ENCODE peak calls at places on chromosome 1, in six cellular contexts. N is heart left ventricle; O is endodermal cell; K is CD8-positive, alpha-beta T cell; J is neural progenitor cell; U is ovary. Y is an unnamed sample. For H3K9me3 and H3K4me1, the result is how much of the 10 kb centered on the place peaks cover.

GRCh38 chr1:232110281-232111090 is 483.9 kb downstream of the DISC1 start:
- DNase-seq in N (no peak), O (peak), K (no peak), J (peak), U (no peak), Y (no peak)

GRCh38 chr1:60367522-60367921 is 294.0 kb upstream of the C1orf87 start:
- DNase-seq in N (no peak), O (peak), K (no peak), J (peak), U (no peak), Y (no peak)

GRCh38 chr1:185961664-185962063 is 227.5 kb downstream of the HMCN1 start:
- DNase-seq in N (no peak), O (no peak), K (no peak), J (no peak), U (no peak), Y (no peak)

GRCh38 chr1:36207339-36207738 is 16.9 kb upstream of the THRAP3 start:
- DNase-seq in N (peak), O (peak), K (no peak), J (no peak), U (peak), Y (peak)

GRCh38 chr1:91929246-91929645 is 20.0 kb upstream of the BRDT start:
- DNase-seq in N (no peak), O (peak), K (no peak), J (peak), U (no peak), Y (no peak)

GRCh38 chr1:81125672-81126071 is 675.1 kb upstream of the ADGRL2 start:
- DNase-seq in N (no peak), O (no peak), K (no peak), J (no peak), U (no peak), Y (no peak)

GRCh38 chr1:35345439-35345981 is 77.0 kb downstream of the ZMYM4 start:
- DNase-seq in N (no peak), O (peak), K (no peak), J (no peak), U (no peak), Y (no peak)

GRCh38 chr1:43565600-43566360 is 35.1 kb downstream of the PTPRF start:
- DNase-seq in N (peak), O (peak), K (peak), J (peak), U (peak), Y (no peak)

GRCh38 chr1:173241528-173242347 is 34.6 kb upstream of the TNFSF4 start:
- DNase-seq in N (no peak), O (no peak), K (no peak), J (no peak), U (no peak), Y (no peak)

GRCh38 chr1:229035748-229036082 is 235.2 kb upstream of the RAB4A start:
- DNase-seq in N (no peak), O (no peak), K (no peak), J (no peak), U (no peak), Y (no peak)

GRCh38 chr1:229037806-229038405 is 233.0 kb upstream of the RAB4A start:
- DNase-seq in N (no peak), O (no peak), K (peak), J (peak), U (no peak), Y (no peak)

GRCh38 chr1:229033480-229033879 is 237.4 kb upstream of the RAB4A start:
- DNase-seq in N (no peak), O (no peak), K (no peak), J (no peak), U (no peak), Y (no peak)

GRCh38 chr1:229034246-229034645 is 236.7 kb upstream of the RAB4A start:
- DNase-seq in N (no peak), O (no peak), K (no peak), J (no peak), U (no peak), Y (no peak)

DNA sequence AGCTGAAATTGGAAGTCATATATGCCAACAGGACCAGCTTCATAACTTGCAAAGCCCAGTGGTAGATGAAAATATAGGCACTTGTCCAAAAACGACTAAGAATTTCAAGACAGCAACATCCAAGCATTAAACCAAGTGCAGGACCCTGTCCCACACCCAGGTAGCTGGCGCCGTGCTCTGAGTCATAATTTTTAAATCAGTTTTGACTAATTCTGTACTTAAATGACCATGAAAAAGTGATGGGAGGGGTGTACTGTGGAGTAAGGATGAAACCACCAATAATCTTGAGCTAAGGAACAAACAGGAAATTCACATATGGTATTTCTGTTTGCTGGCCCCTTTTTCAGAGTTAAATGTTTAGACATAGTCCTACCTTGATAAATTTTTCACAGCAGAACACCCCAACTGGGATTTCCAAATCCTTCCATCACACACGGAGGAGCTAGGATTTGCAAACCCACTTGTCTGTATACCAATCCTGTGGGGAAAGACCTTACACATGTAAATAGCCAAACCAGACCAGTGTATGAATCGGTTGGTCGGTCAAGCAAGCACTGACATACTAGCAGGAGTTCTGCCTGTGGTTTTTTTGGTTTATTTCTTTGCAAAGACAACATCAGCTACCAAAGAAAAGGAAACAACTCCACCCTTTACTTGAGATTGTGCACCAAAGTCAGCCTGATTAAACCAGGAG is 235.7 kb upstream of the RAB4A start:
- DNase-seq in N (no peak), O (no peak), K (peak), J (no peak), U (no peak), Y (no peak)
- H3K9me3 ChIP-seq in N (under half), O (under half), K (under half), J (under half), U (under half), Y (under half)

GRCh38 chr1:94907161-94907560 is 19.7 kb downstream of the CNN3 start:
- DNase-seq in N (no peak), O (no peak), K (no peak), J (no peak), U (no peak), Y (no peak)
- H3K4me1 ChIP-seq in N (under half), O (under half), K (under half), J (under half), U (under half), Y (half or more)

GRCh38 chr1:108831225-108831624 is 25.7 kb downstream of the AKNAD1 start:
- DNase-seq in N (no peak), O (no peak), K (no peak), J (no peak), U (no peak), Y (no peak)
- H3K4me3 ChIP-seq in N (no peak), O (no peak), K (no peak), J (no peak), U (no peak), Y (no peak)

GRCh38 chr1:46784666-46785065 is 14.2 kb upstream of the CYP4B1 start:
- DNase-seq in N (no peak), O (no peak), K (no peak), J (peak), U (no peak), Y (no peak)
- H3K9me3 ChIP-seq in N (under half), O (half or more), K (under half), J (under half), U (under half), Y (under half)

DNA sequence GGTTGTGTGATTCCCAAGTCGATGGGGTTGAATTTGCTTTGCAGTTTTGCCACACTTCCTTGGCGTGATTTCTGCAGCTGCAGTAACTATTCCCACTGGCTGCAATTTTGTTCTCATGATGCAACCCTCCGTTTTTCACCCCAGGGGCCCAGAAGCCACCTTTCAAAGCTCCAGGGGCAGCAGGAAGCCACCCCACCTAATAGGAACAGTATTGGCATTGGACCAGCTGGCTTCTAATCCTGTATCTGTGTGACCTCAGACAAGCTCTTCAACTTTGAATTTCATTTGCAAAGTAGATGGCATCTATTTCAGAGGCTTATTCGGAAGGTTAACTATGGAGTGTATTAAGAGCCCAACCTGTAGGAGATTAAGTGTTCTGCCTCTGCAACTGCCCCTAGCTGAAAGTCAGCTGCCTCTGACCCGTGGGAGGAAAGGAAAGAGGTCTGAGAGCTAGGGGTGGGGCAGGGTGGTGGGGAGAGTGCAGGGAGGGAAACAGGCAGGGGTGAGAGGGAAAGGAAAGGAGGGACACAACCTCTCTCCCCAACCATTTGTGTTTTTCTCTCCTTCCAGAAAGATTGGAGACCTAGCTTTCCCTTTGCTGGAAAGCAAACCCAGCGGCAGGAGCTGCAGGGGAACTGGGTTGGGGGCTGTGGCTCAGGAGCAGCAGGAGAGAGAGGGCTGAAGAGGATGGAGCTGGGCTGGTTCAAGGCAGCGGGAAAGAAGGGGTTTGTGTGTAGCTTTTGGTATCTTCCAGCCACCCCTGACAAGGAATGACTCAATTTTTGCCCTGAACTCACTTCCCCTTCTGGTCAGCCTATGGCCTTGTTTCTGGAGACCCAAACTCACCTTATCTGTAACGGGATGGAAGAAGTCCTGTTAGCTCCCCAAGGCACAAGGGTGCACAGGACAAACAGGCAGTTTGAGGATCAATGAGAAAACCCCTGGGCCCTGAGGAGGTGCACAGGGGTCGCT is 12.9 kb downstream of the C1orf115 start:
- DNase-seq in N (no peak), O (no peak), K (no peak), J (no peak), U (no peak), Y (no peak)
- H3K4me1 ChIP-seq in N (under half), O (under half), K (under half), J (under half), U (under half), Y (under half)

Y was measured in thoracic aorta.